ENCODE peak calls at places on chromosome 1, in six cellular contexts. One of them, this sample, is unnamed. For H3K4me1 and H3K36me3, the result is how much of the 10 kb centered on the place peaks cover.

GRCh38 chr1:8863712-8864324 is 14.7 kb downstream of the ENO1 start:
- DNase-seq in heart left ventricle: no peak
- DNase-seq in GM23248: no peak
- DNase-seq in CD8-positive, alpha-beta memory T cell: no peak
- DNase-seq in PC-3: no peak
- DNase-seq in colonic mucosa: no peak
- DNase-seq in this sample: no peak

GRCh38 chr1:29332204-29332603 is 95.9 kb downstream of the PTPRU start:
- DNase-seq in PC-3: peak
- DNase-seq in colonic mucosa: peak
- DNase-seq in GM23248: peak
- DNase-seq in CD8-positive, alpha-beta memory T cell: no peak
- DNase-seq in heart left ventricle: no peak
- DNase-seq in this sample: no peak

GRCh38 chr1:175783126-175783722 is 39.8 kb upstream of the TNR start:
- DNase-seq in heart left ventricle: no peak
- DNase-seq in colonic mucosa: no peak
- DNase-seq in PC-3: no peak
- DNase-seq in CD8-positive, alpha-beta memory T cell: no peak
- DNase-seq in GM23248: peak
- DNase-seq in this sample: no peak

GRCh38 chr1:67939176-67939751 is 106.0 kb upstream of the GNG12 start:
- DNase-seq in heart left ventricle: no peak
- DNase-seq in CD8-positive, alpha-beta memory T cell: no peak
- DNase-seq in PC-3: no peak
- DNase-seq in colonic mucosa: no peak
- DNase-seq in GM23248: no peak
- DNase-seq in this sample: no peak

GRCh38 chr1:199551967-199552565 is 475.4 kb upstream of the NR5A2 start:
- DNase-seq in colonic mucosa: peak
- DNase-seq in heart left ventricle: peak
- DNase-seq in GM23248: peak
- DNase-seq in PC-3: peak
- DNase-seq in CD8-positive, alpha-beta memory T cell: peak
- DNase-seq in this sample: no peak

GRCh38 chr1:55962472-55962871 is 616.9 kb downstream of the PLPP3 start:
- DNase-seq in heart left ventricle: no peak
- DNase-seq in PC-3: no peak
- DNase-seq in CD8-positive, alpha-beta memory T cell: no peak
- DNase-seq in colonic mucosa: no peak
- DNase-seq in GM23248: no peak
- DNase-seq in this sample: no peak

GRCh38 chr1:32426489-32427255 is 32.4 kb upstream of the BSDC1 start:
- DNase-seq in GM23248: peak
- DNase-seq in PC-3: peak
- DNase-seq in CD8-positive, alpha-beta memory T cell: no peak
- DNase-seq in colonic mucosa: peak
- DNase-seq in heart left ventricle: no peak
- DNase-seq in this sample: peak

GRCh38 chr1:84020151-84020550 is 21.2 kb upstream of the TTLL7 start:
- DNase-seq in colonic mucosa: peak
- DNase-seq in heart left ventricle: no peak
- DNase-seq in GM23248: no peak
- DNase-seq in PC-3: peak
- DNase-seq in CD8-positive, alpha-beta memory T cell: no peak
- DNase-seq in this sample: peak

GRCh38 chr1:83055391-83056170 is 943.4 kb downstream of the TTLL7 start:
- DNase-seq in PC-3: peak
- DNase-seq in GM23248: no peak
- DNase-seq in CD8-positive, alpha-beta memory T cell: no peak
- DNase-seq in heart left ventricle: no peak
- DNase-seq in colonic mucosa: no peak
- DNase-seq in this sample: peak

GRCh38 chr1:6445062-6445763 is 20.6 kb downstream of the ESPN start:
- DNase-seq in PC-3: peak
- DNase-seq in heart left ventricle: no peak
- DNase-seq in colonic mucosa: peak
- DNase-seq in CD8-positive, alpha-beta memory T cell: no peak
- DNase-seq in GM23248: peak
- DNase-seq in this sample: no peak

GRCh38 chr1:32353431-32353830 is 8.9 kb downstream of the FAM229A start:
- DNase-seq in PC-3: no peak
- DNase-seq in GM23248: no peak
- DNase-seq in heart left ventricle: no peak
- DNase-seq in CD8-positive, alpha-beta memory T cell: no peak
- DNase-seq in colonic mucosa: no peak
- DNase-seq in this sample: no peak

GRCh38 chr1:37865348-37866119 is 6.1 kb upstream of the MTF1 start:
- DNase-seq in CD8-positive, alpha-beta memory T cell: no peak
- DNase-seq in heart left ventricle: no peak
- DNase-seq in PC-3: peak
- DNase-seq in colonic mucosa: no peak
- DNase-seq in GM23248: peak
- DNase-seq in this sample: no peak

GRCh38 chr1:15667362-15667761 is 16.8 kb upstream of the PLEKHM2 start:
- DNase-seq in CD8-positive, alpha-beta memory T cell: no peak
- DNase-seq in PC-3: no peak
- DNase-seq in GM23248: no peak
- DNase-seq in colonic mucosa: no peak
- DNase-seq in heart left ventricle: no peak
- DNase-seq in this sample: no peak

GRCh38 chr1:24909388-24909898 is 20.6 kb downstream of the RUNX3 start:
- DNase-seq in heart left ventricle: peak
- DNase-seq in GM23248: peak
- DNase-seq in CD8-positive, alpha-beta memory T cell: no peak
- DNase-seq in PC-3: peak
- DNase-seq in colonic mucosa: peak
- DNase-seq in this sample: no peak

GRCh38 chr1:6208723-6209660 is 3.1 kb downstream of the RNF207 start:
- DNase-seq in CD8-positive, alpha-beta memory T cell: no peak
- DNase-seq in colonic mucosa: peak
- DNase-seq in PC-3: no peak
- DNase-seq in heart left ventricle: peak
- DNase-seq in GM23248: peak
- DNase-seq in this sample: no peak

GRCh38 chr1:31521761-31522555 is 54.4 kb upstream of the TINAGL1 start:
- DNase-seq in colonic mucosa: no peak
- DNase-seq in PC-3: no peak
- DNase-seq in heart left ventricle: no peak
- DNase-seq in CD8-positive, alpha-beta memory T cell: no peak
- DNase-seq in GM23248: no peak
- DNase-seq in this sample: no peak

GRCh38 chr1:161484613-161485012 is 20.6 kb upstream of the FCGR2A start:
- DNase-seq in GM23248: peak
- DNase-seq in PC-3: peak
- DNase-seq in colonic mucosa: no peak
- DNase-seq in heart left ventricle: no peak
- DNase-seq in CD8-positive, alpha-beta memory T cell: no peak
- DNase-seq in this sample: no peak

GRCh38 chr1:234253732-234254131 is 119.5 kb upstream of the COA6 start:
- DNase-seq in PC-3: no peak
- DNase-seq in heart left ventricle: no peak
- DNase-seq in colonic mucosa: no peak
- DNase-seq in CD8-positive, alpha-beta memory T cell: no peak
- DNase-seq in GM23248: no peak
- DNase-seq in this sample: no peak

GRCh38 chr1:244226440-244226839 is 175.4 kb downstream of the ZBTB18 start:
- DNase-seq in colonic mucosa: no peak
- DNase-seq in PC-3: peak
- DNase-seq in GM23248: peak
- DNase-seq in heart left ventricle: no peak
- DNase-seq in CD8-positive, alpha-beta memory T cell: no peak
- DNase-seq in this sample: no peak

GRCh38 chr1:3402258-3403010 is 52.0 kb upstream of the ARHGEF16 start:
- DNase-seq in colonic mucosa: no peak
- DNase-seq in PC-3: peak
- DNase-seq in heart left ventricle: no peak
- DNase-seq in GM23248: peak
- DNase-seq in CD8-positive, alpha-beta memory T cell: no peak
- DNase-seq in this sample: no peak

GRCh38 chr1:197304626-197305200 is 36.7 kb downstream of the CRB1 start:
- DNase-seq in CD8-positive, alpha-beta memory T cell: no peak
- DNase-seq in PC-3: no peak
- DNase-seq in colonic mucosa: no peak
- DNase-seq in GM23248: peak
- DNase-seq in heart left ventricle: no peak
- DNase-seq in this sample: no peak

GRCh38 chr1:237115035-237115434 is 73.1 kb downstream of the RYR2 start:
- DNase-seq in colonic mucosa: no peak
- DNase-seq in heart left ventricle: no peak
- DNase-seq in PC-3: no peak
- DNase-seq in CD8-positive, alpha-beta memory T cell: no peak
- DNase-seq in GM23248: no peak
- DNase-seq in this sample: no peak

GRCh38 chr1:8472668-8473067 is 154.8 kb downstream of the SLC45A1 start:
- DNase-seq in PC-3: no peak
- DNase-seq in heart left ventricle: no peak
- DNase-seq in colonic mucosa: no peak
- DNase-seq in CD8-positive, alpha-beta memory T cell: peak
- DNase-seq in GM23248: no peak
- DNase-seq in this sample: no peak

GRCh38 chr1:25549273-25550154 is 6.1 kb downstream of the LDLRAP1 start:
- DNase-seq in colonic mucosa: peak
- DNase-seq in CD8-positive, alpha-beta memory T cell: peak
- DNase-seq in GM23248: no peak
- DNase-seq in heart left ventricle: peak
- DNase-seq in PC-3: peak
- DNase-seq in this sample: no peak

GRCh38 chr1:175520186-175520585 is 223.2 kb downstream of the TNR start:
- DNase-seq in CD8-positive, alpha-beta memory T cell: no peak
- DNase-seq in GM23248: no peak
- DNase-seq in heart left ventricle: no peak
- DNase-seq in colonic mucosa: peak
- DNase-seq in PC-3: peak
- DNase-seq in this sample: peak

GRCh38 chr1:59007429-59007819 is 223.6 kb upstream of the JUN start:
- DNase-seq in GM23248: peak
- DNase-seq in CD8-positive, alpha-beta memory T cell: no peak
- DNase-seq in heart left ventricle: no peak
- DNase-seq in colonic mucosa: no peak
- DNase-seq in PC-3: no peak
- DNase-seq in this sample: no peak

GRCh38 chr1:30793209-30793608 is 35.6 kb upstream of the LAPTM5 start:
- DNase-seq in heart left ventricle: no peak
- DNase-seq in colonic mucosa: no peak
- DNase-seq in GM23248: no peak
- DNase-seq in CD8-positive, alpha-beta memory T cell: no peak
- DNase-seq in PC-3: no peak
- DNase-seq in this sample: no peak

GRCh38 chr1:56924116-56924515 is 41.7 kb downstream of the C8B start:
- DNase-seq in CD8-positive, alpha-beta memory T cell: no peak
- DNase-seq in GM23248: no peak
- DNase-seq in heart left ventricle: no peak
- DNase-seq in PC-3: no peak
- DNase-seq in colonic mucosa: no peak
- DNase-seq in this sample: no peak

GRCh38 chr1:161082996-161083742 is 6.2 kb downstream of the NECTIN4 start:
- DNase-seq in GM23248: peak
- DNase-seq in PC-3: peak
- DNase-seq in colonic mucosa: peak
- DNase-seq in heart left ventricle: no peak
- DNase-seq in CD8-positive, alpha-beta memory T cell: no peak
- DNase-seq in this sample: peak

DNA sequence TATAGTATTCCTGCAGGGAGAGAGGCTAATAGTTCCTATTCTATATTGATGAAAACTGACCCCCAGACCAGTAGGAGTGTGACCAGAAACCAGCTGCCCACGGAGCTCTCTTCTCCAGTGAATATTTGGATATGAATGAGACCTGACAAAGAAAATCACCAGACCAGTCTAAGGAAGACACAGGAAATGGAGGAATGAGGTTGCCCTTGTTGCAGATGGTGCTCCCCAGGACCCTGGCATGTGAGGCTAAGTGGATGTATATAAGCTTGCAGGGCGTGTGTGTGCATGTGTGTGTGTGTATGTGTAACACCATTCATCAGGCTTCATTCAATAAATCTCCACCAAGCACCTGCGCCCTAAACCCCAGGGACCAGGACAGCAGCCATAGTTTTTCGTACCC is 14.4 kb downstream of the PHLDA3 start:
- DNase-seq in CD8-positive, alpha-beta memory T cell: no peak
- DNase-seq in colonic mucosa: no peak
- DNase-seq in GM23248: no peak
- DNase-seq in PC-3: no peak
- DNase-seq in heart left ventricle: no peak
- DNase-seq in this sample: no peak
- H3K4me1 ChIP-seq in CD8-positive, alpha-beta memory T cell: under half
- H3K4me1 ChIP-seq in colonic mucosa: under half
- H3K4me1 ChIP-seq in GM23248: half or more
- H3K4me1 ChIP-seq in PC-3: under half
- H3K4me1 ChIP-seq in heart left ventricle: under half
- H3K4me1 ChIP-seq in this sample: under half

GRCh38 chr1:220694866-220695382 is 4.8 kb downstream of the C1orf115 start:
- DNase-seq in heart left ventricle: no peak
- DNase-seq in GM23248: no peak
- DNase-seq in CD8-positive, alpha-beta memory T cell: no peak
- DNase-seq in colonic mucosa: no peak
- DNase-seq in PC-3: no peak
- DNase-seq in this sample: no peak
- H3K36me3 ChIP-seq in heart left ventricle: under half
- H3K36me3 ChIP-seq in GM23248: under half
- H3K36me3 ChIP-seq in CD8-positive, alpha-beta memory T cell: under half
- H3K36me3 ChIP-seq in colonic mucosa: under half
- H3K36me3 ChIP-seq in PC-3: under half
- H3K36me3 ChIP-seq in this sample: under half

DNA sequence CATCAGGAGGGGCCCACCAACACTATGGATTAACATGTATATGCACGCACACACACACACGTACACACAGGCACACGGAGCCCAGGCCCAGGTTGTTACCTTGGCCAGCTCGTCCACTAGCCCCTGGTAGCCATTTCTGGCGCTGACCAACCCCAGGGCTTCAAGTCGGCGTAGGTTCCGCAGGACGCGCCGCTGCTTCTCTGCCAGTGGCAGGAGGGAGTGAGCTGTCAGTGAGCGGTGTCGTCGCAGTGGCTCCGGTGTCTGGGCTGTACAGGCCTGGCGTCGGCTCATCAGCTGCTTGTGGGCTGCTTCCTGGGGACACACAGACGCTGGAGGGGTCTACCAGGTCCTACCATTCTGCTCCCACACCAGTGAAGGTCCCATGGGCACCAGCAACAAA is 29.4 kb upstream of the MEF2D start:
- DNase-seq in heart left ventricle: no peak
- DNase-seq in GM23248: no peak
- DNase-seq in colonic mucosa: no peak
- DNase-seq in PC-3: no peak
- DNase-seq in CD8-positive, alpha-beta memory T cell: no peak
- DNase-seq in this sample: no peak
- H3K4me1 ChIP-seq in heart left ventricle: under half
- H3K4me1 ChIP-seq in GM23248: under half
- H3K4me1 ChIP-seq in colonic mucosa: under half
- H3K4me1 ChIP-seq in PC-3: under half
- H3K4me1 ChIP-seq in CD8-positive, alpha-beta memory T cell: under half
- H3K4me1 ChIP-seq in this sample: under half

DNA sequence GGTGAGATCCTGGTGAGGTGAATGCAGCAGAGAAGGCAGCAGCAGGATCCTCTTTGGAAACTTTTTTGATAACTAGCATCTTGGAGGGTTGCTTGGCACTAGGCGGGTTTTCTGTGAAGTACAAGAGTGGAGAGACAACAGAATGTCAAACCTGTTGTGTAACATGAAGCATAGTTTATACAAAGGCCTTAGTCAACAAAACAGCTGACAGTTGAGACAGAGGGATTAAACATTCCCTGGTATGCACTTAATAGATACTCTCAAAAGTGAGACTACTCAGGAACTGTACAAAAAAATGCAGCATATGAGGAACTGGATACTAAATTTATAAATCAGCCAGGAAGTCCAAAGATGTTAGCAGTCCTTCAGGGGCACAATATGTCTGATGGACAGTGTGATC is 16.4 kb upstream of the CCDC17 start:
- DNase-seq in heart left ventricle: no peak
- DNase-seq in PC-3: no peak
- DNase-seq in CD8-positive, alpha-beta memory T cell: no peak
- DNase-seq in colonic mucosa: no peak
- DNase-seq in GM23248: no peak
- DNase-seq in this sample: no peak
- H3K36me3 ChIP-seq in heart left ventricle: half or more
- H3K36me3 ChIP-seq in PC-3: under half
- H3K36me3 ChIP-seq in CD8-positive, alpha-beta memory T cell: under half
- H3K36me3 ChIP-seq in colonic mucosa: under half
- H3K36me3 ChIP-seq in GM23248: half or more
- H3K36me3 ChIP-seq in this sample: under half